ENCODE peak calls at places on chromosomes 2 and 18, in nine cellular contexts. I is cardiac muscle cell, T is A549, B is transverse colon, M is left ventricle myocardium inferior, P is ovary, V is fibroblast of lung, F is lower lobe of right lung, X is heart left ventricle. Y is an unnamed sample.

GRCh38 chr2:171158790-171159325 is 1.8 kb downstream of the TLK1 start:
- DNase-seq in P (no peak), F (no peak), B (no peak), M (no peak), I (no peak), T (peak; percentile 23), V (no peak), X (no peak), Y (no peak)

GRCh38 chr2:5190023-5190422 is 502.2 kb upstream of the SOX11 start:
- DNase-seq in X (no peak), V (no peak), F (no peak), M (no peak), B (no peak), I (no peak), P (no peak), T (no peak), Y (no peak)

GRCh38 chr18:26803643-26804042 is 61.9 kb downstream of the AQP4 start:
- DNase-seq in B (no peak), X (no peak), T (no peak), F (no peak), P (no peak), I (peak; percentile 27), V (no peak), M (no peak), Y (no peak)

GRCh38 chr2:19255481-19255880 is 102.9 kb downstream of the OSR1 start:
- DNase-seq in B (no peak), P (no peak), M (no peak), V (no peak), T (no peak), F (no peak), I (no peak), X (no peak), Y (no peak)

GRCh38 chr2:159147687-159148086 is 138.8 kb downstream of the WDSUB1 start:
- DNase-seq in P (no peak), F (no peak), M (no peak), V (no peak), I (no peak), T (no peak), B (no peak), X (no peak), Y (no peak)

GRCh38 chr2:72972744-72973535 is 55.6 kb downstream of the EMX1 start:
- DNase-seq in I (no peak), X (no peak), B (no peak), T (no peak), P (no peak), M (no peak), V (no peak), F (no peak), Y (no peak)

GRCh38 chr18:58313491-58314032 is 269.5 kb downstream of the NEDD4L start:
- DNase-seq in X (peak; percentile 30), T (no peak), B (peak; percentile 71), P (no peak), F (peak; percentile 71), I (no peak), V (no peak), M (no peak), Y (peak; percentile 22)

GRCh38 chr2:28102455-28102874 is 211.9 kb downstream of the BABAM2 start:
- DNase-seq in P (no peak), F (no peak), T (no peak), B (no peak), M (no peak), I (no peak), V (peak; percentile 86), X (peak; percentile 25), Y (peak; percentile 89)

GRCh38 chr2:240451791-240452470 is 16.5 kb downstream of the GPC1 start:
- DNase-seq in B (no peak), M (peak; percentile 12), V (no peak), I (no peak), T (no peak), X (no peak), P (peak; percentile 19), F (peak; percentile 41), Y (no peak)

GRCh38 chr2:37085731-37086147 is 1.4 kb downstream of the GPATCH11 start:
- DNase-seq in M (no peak), X (no peak), P (no peak), B (no peak), V (peak; percentile 5), I (no peak), T (no peak), F (no peak), Y (peak; percentile 67)

GRCh38 chr2:37928377-37928776 is 3.3 kb downstream of the RMDN2 start:
- DNase-seq in P (no peak), B (no peak), X (no peak), M (no peak), F (no peak), T (no peak), I (no peak), V (no peak), Y (no peak)

GRCh38 chr2:205775091-205775876 is 93.0 kb downstream of the NRP2 start:
- DNase-seq in V (peak; percentile 92), M (no peak), B (no peak), F (no peak), I (no peak), P (no peak), X (no peak), T (no peak), Y (no peak)

GRCh38 chr2:201768918-201769317 is 11.8 kb downstream of the ALS2 start:
- DNase-seq in V (peak; percentile 12), M (no peak), F (no peak), X (no peak), T (no peak), P (no peak), B (no peak), I (no peak), Y (no peak)

DNA sequence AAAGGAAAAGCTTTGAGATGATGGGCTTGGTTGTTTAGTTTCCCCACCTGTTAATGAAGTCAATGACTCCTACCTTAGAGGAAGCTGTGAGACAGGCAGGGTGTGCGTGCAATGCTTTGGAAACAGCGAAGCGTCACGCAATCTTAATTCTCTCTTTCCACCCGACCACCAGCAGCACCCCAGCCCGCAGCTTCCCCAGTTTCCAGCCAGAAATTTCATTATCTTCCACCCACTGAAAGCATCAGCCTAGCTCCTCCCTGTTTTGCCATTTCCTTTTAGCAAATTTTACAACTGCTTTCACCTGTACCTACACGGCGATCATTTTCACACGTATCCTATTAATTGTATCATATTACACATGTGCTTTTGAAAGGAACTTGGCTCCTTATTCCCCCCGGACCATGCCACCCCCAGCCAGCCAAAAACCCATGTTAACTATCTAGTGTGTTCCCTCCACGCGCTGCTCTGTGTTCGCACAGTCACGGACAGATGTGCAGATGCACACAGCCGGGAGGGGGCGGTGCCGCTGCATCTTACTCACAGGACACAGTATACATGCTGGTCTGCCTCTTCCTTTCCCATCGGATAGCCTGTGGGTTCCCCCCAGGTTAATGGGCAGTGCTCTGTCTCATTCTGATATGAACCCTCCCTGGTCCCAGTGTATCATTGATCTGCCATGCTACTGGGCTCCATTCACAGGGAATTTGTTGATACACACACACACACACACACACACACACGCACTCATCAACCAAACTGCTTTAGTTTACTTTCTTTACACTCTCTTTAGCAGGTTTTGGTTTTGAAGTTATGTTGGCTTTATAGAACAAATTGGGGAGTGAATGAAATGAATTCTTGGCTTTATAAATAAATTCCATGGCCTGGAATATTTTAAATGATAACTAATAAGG is 22.4 kb downstream of the CYP27C1 start:
- DNase-seq in T (peak; percentile 65), X (peak; percentile 38), F (peak; percentile 71), P (peak; percentile 43), V (peak; percentile 53), B (peak; percentile 77), M (peak; percentile 44), I (peak; percentile 84), Y (peak; percentile 67)
- TF ChIP-seq CTCF in T (peak; percentile 80), X (peak; percentile 28), F (peak; percentile 29), P (peak; percentile 25), V (peak; percentile 45), B (peak; percentile 76), M (peak; percentile 58), I (peak; percentile 64), Y (peak; percentile 56)

GRCh38 chr2:191204443-191204842 is 40.8 kb upstream of the MYO1B start:
- DNase-seq in I (no peak), F (no peak), P (no peak), B (no peak), V (no peak), T (no peak), M (no peak), X (no peak), Y (no peak)
- H3K4me3 ChIP-seq in I (no peak overlapping the region), F (no peak overlapping the region), P (no peak overlapping the region), B (no peak overlapping the region), V (no peak overlapping the region), T (no peak overlapping the region), M (no peak overlapping the region), X (peak overlapping the region; percentile 37), Y (no peak overlapping the region)

DNA sequence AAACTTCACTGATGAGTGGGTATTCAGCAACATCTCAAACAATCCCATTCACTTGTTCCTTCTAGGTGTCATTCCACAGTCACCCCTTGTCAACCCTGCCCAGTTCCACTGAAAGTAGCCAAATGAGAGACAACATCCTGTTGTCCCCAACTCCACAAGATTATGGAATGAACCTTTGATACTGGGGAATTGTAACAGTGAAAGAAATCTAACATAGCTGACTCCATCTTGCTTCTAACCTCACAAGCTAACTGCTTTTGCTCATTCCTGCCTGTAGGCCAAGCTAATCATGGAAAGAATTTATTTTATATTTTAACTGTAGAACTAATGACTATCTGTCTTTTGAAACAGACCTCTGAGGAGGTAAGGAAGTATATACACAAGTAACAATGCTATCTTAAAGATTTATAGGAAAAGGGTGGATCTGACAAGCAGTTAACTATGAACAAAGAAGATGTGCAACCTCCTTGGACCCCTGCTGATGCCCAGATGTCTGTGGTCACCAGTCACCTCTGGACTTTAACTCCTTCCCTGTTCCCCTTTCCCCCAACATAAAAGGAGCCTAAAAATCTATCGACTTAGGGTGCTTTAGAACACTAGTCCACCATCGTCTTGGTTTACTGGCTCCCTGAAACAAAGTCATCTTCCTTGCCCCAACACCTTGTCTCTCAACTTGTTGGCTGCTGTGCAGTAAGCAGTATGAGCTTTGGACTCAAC is 6.9 kb upstream of the ANXA4 start:
- DNase-seq in M (no peak), V (no peak), I (no peak), P (no peak), B (no peak), X (no peak), T (no peak), F (no peak), Y (no peak)
- TF ChIP-seq CTCF in M (no peak), V (no peak), I (no peak), P (no peak), B (no peak), X (no peak), T (no peak), F (no peak), Y (no peak)

DNA sequence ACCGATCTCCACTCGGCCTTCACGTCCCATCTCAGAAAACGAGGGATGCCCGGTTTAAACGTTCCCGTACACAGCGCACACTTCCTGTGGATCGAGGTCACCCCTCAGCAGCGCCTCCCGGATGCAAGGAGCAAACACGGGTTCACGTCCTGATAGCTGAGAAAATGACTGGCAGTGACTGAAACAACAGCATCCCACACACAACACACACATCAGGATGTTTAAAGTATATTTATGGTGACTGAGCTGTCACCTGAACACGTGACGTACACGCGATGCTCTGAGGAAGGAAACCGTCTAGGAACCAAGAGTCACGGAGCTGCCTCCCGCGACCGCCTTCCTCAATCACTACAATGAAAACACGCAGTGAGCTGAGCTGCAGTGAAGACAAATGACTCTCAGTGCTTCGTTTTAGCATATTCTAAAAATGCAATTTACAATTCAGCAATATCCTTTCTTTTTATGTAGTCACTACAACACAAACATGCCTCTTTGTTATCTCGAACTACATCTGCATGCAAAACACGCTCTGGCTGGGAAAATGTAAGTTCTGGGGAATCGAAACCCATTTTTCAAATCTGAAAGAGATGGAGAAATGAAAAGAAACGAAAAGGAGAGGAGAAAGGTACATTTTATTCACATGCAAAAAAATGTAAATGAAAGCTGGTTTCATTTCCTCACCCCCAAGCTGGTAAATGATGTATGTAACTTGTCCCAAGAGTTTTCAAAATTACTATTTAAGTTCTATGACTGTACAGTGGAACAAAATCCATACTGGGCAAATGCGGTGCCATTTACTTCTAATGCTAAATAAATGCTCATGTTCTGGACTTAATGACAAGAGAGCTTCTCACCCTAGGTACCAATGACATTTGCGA is 19.8 kb downstream of the HDAC4 start:
- DNase-seq in I (no peak), B (peak; percentile 35), T (no peak), X (no peak), P (no peak), M (no peak), V (no peak), F (peak; percentile 50), Y (no peak)
- H3K4me3 ChIP-seq in I (no peak overlapping the region), B (no peak overlapping the region), T (no peak overlapping the region), X (peak overlapping the region; percentile 38), P (no peak overlapping the region), M (peak overlapping the region; percentile 24), V (no peak overlapping the region), F (no peak overlapping the region), Y (no peak overlapping the region)